ENCODE peak calls at places on chromosomes 7 and 10, in four cellular contexts. V is glutamatergic neuron, N is Calu3, C is Peyer's patch. Q is an unnamed sample.

GRCh38 chr7:101156277-101156676 is 2.0 kb downstream of the AP1S1 start:
- DNase-seq in V (no peak), N (no peak), C (no peak), Q (no peak)

GRCh38 chr10:71517310-71518159 is 120.8 kb downstream of the CDH23 start:
- DNase-seq in V (peak), N (no peak), C (no peak), Q (peak)

GRCh38 chr10:78309536-78310237 is 276.0 kb downstream of the RPS24 start:
- DNase-seq in V (no peak), N (no peak), C (no peak), Q (no peak)

GRCh38 chr10:50740351-50740688 is 584 bp downstream of the ASAH2B start:
- DNase-seq in V (no peak), N (peak), C (no peak), Q (no peak)

GRCh38 chr10:57362811-57363210 is 904.9 kb downstream of the IPMK start:
- DNase-seq in V (no peak), N (no peak), C (no peak), Q (no peak)

GRCh38 chr7:101816499-101817030 is 861 bp upstream of the CUX1 start:
- DNase-seq in V (peak), N (peak), C (peak), Q (peak)

GRCh38 chr10:102795453-102796406 is 41.5 kb downstream of the CYP17A1 start:
- DNase-seq in V (no peak), N (no peak), C (no peak), Q (no peak)

GRCh38 chr10:34319197-34319846 is 495.8 kb downstream of the PARD3 start:
- DNase-seq in V (no peak), N (peak), C (no peak), Q (no peak)

GRCh38 chr10:110530131-110530831 is 32.6 kb downstream of the DUSP5 start:
- DNase-seq in V (peak), N (peak), C (peak), Q (peak)

GRCh38 chr10:19816420-19817250 is at the start of gene PLXDC2:
- DNase-seq in V (peak), N (no peak), C (peak), Q (peak)

GRCh38 chr10:589961-590680 is 99.3 kb downstream of the DIP2C start:
- DNase-seq in V (no peak), N (no peak), C (no peak), Q (no peak)

GRCh38 chr7:46229409-46229808 is 308.3 kb upstream of the IGFBP3 start:
- DNase-seq in V (no peak), N (no peak), C (no peak), Q (no peak)

GRCh38 chr7:90709501-90710465 is 113.7 kb downstream of the CDK14 start:
- DNase-seq in V (peak), N (no peak), C (no peak), Q (no peak)

GRCh38 chr10:35699862-35700489 is 57.9 kb upstream of the FZD8 start:
- DNase-seq in V (no peak), N (no peak), C (no peak), Q (no peak)

GRCh38 chr10:67695555-67695954 is 440 bp downstream of the CTNNA3 start:
- DNase-seq in V (no peak), N (no peak), C (no peak), Q (no peak)

GRCh38 chr10:60942604-60943269 is 1.2 kb downstream of the RHOBTB1 start:
- DNase-seq in V (no peak), N (peak), C (peak), Q (peak)

GRCh38 chr10:89115876-89116627 is 91.1 kb downstream of the CH25H start:
- DNase-seq in V (no peak), N (no peak), C (no peak), Q (no peak)

GRCh38 chr7:129780257-129781127 is 169.0 kb downstream of the NRF1 start:
- DNase-seq in V (peak), N (peak), C (peak), Q (peak)

GRCh38 chr7:36029846-36030510 is 123.1 kb upstream of the EEPD1 start:
- DNase-seq in V (no peak), N (no peak), C (no peak), Q (no peak)

GRCh38 chr10:17974505-17974904 is 22.8 kb downstream of the SLC39A12 start:
- DNase-seq in V (no peak), N (no peak), C (no peak), Q (no peak)

GRCh38 chr10:14838582-14839304 is 637 bp downstream of the HSPA14 start:
- DNase-seq in V (peak), N (peak), C (peak), Q (peak)

GRCh38 chr7:30598121-30598876 is 3.6 kb downstream of the GARS1 start:
- DNase-seq in V (no peak), N (no peak), C (no peak), Q (no peak)

GRCh38 chr10:12484945-12485805 is 135.8 kb downstream of the CAMK1D start:
- DNase-seq in V (no peak), N (peak), C (peak), Q (no peak)

GRCh38 chr10:69881202-69881601 is 79.5 kb downstream of the COL13A1 start:
- DNase-seq in V (no peak), N (no peak), C (no peak), Q (no peak)

GRCh38 chr10:17756557-17757208 is 4.7 kb downstream of the TMEM236 start:
- DNase-seq in V (no peak), N (peak), C (no peak), Q (no peak)

DNA sequence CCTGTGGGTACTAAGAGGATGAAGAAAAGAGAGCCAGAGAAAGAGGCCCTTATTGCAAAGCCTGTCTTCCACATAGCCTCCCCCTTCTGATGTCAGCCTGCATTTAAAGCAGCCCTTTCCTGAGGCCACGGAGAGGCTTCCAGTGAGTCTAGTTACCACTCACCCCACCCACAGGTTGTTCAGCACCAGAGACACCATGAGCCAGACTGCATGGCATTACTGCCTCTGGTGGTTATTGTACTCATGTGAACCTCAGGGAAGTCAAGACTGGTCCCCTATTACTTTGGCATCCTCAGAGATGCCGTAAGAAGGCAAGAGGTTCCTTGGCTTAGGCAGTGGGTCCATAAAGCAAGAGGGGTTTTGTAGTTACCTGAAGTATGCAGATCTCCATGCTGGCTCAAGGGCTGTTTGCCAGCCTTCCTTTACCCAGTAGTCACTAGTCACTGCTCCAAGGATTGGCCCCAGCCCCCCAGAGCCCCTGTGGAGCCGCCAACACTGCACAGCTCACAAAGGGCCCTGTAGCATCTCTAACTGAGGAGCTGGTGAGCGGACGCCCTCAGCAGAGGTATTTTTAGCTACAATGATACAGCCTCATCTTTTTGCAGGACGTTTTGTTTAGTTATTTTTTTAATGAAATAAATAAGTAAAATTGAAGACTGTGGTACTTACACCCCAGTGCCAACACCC is 20.7 kb downstream of the LRRC4 start:
- DNase-seq in V (no peak), N (no peak), C (no peak), Q (no peak)
- TF ChIP-seq CTCF in V (no peak), N (no peak), C (no peak), Q (no peak)

DNA sequence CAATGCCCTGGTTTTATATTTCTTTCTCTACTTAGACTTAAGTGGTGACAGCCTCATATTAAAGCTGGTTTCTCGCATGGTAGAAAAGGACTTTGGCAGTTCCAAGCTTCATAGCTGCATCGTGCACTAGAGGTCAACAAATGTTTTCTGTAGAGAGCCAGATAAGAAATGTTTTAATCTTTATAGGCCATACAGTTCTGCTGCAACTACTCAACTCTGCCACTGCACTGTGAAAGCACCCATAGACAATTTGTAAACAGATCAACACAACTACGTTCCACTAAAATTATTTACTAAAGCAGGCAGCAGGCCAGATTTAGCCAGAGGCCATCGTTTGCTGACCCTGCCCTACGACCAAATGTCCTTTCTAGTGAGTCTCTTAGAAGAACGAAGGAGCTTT is 36.7 kb downstream of the CSGALNACT2 start:
- DNase-seq in V (no peak), N (no peak), C (no peak), Q (no peak)
- TF ChIP-seq CTCF in V (no peak), N (no peak), C (peak), Q (no peak)

GRCh38 chr10:97633921-97634320 is 621 bp upstream of the MORN4 start:
- DNase-seq in V (no peak), N (peak), C (peak), Q (no peak)
- TF ChIP-seq CTCF in V (peak), N (no peak), C (peak), Q (no peak)

GRCh38 chr7:149284850-149285580 is 23.0 kb downstream of the ZNF783 start:
- DNase-seq in V (peak), N (peak), C (peak), Q (peak)
- TF ChIP-seq CTCF in V (no peak), N (no peak), C (peak), Q (no peak)

GRCh38 chr7:86970986-86971385 is 88.5 kb downstream of the ELAPOR2 start:
- DNase-seq in V (no peak), N (no peak), C (no peak), Q (no peak)
- TF ChIP-seq CTCF in V (no peak), N (no peak), C (no peak), Q (no peak)

GRCh38 chr10:75499556-75499955 is 68.1 kb downstream of the LRMDA start:
- DNase-seq in V (no peak), N (no peak), C (no peak), Q (no peak)

GRCh38 chr10:75505840-75506506 is 74.5 kb downstream of the LRMDA start:
- DNase-seq in V (no peak), N (no peak), C (no peak), Q (no peak)

GRCh38 chr10:75505293-75505692 is 73.9 kb downstream of the LRMDA start:
- DNase-seq in V (no peak), N (no peak), C (no peak), Q (no peak)

GRCh38 chr10:75502389-75502788 is 71.0 kb downstream of the LRMDA start:
- DNase-seq in V (no peak), N (no peak), C (no peak), Q (no peak)

DNA sequence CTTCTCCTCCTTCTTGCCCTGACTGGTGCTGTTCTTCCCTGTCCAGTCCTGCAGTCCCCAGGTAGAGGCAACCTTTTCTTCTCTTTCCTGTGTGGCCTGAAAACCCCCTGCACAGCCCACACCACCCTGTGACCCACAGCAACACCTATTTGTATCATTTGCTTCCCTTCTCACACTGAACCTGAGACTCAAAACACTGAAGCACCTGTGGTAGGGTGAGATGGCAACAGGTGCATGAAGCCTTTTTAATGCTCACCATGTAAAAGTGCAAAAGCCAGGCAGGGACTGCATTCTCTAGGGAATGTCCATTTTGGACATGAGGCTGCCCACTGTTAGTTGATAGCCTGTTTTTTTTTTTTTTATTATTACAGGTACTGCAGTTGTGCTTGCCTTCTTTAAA is 71.4 kb downstream of the LRMDA start:
- DNase-seq in V (no peak), N (no peak), C (no peak), Q (no peak)
- TF ChIP-seq CTCF in V (no peak), N (no peak), C (no peak), Q (no peak)

GRCh38 chr7:105594034-105594433 is 12.7 kb upstream of the EFCAB10 start:
- DNase-seq in V (no peak), N (no peak), C (no peak), Q (no peak)
- TF ChIP-seq CTCF in V (no peak), N (no peak), C (no peak), Q (no peak)